ENCODE peak calls at places on chromosomes 2 and 18, in six cellular contexts. N is OCI-LY7; Q is K562; V is effector memory CD4-positive, alpha-beta T cell; S is transverse colon; H is ovary. U is an unnamed sample.

GRCh38 chr2:58720770-58721697 is 479.9 kb upstream of the FANCL start:
- DNase-seq in N (no peak), Q (no peak), V (no peak), S (no peak), H (no peak), U (no peak)

GRCh38 chr2:100291152-100291970 is 30.9 kb downstream of the LONRF2 start:
- DNase-seq in N (no peak), Q (peak; percentile 93), V (peak; percentile 49), S (peak; percentile 13), H (peak; percentile 81), U (no peak)

GRCh38 chr2:168422584-168422983 is 33.5 kb upstream of the CERS6 start:
- DNase-seq in N (no peak), Q (no peak), V (no peak), S (no peak), H (no peak), U (no peak)

GRCh38 chr18:48924621-48925601 is 25.9 kb downstream of the SMAD7 start:
- DNase-seq in N (no peak), Q (peak; percentile 56), V (no peak), S (no peak), H (peak; percentile 58), U (no peak)

GRCh38 chr2:30398084-30398483 is 49.0 kb upstream of the LCLAT1 start:
- DNase-seq in N (no peak), Q (no peak), V (no peak), S (no peak), H (no peak), U (no peak)

GRCh38 chr2:173884403-173884802 is 80.8 kb downstream of the SP3 start:
- DNase-seq in N (peak; percentile 41), Q (peak; percentile 67), V (no peak), S (peak; percentile 54), H (peak; percentile 46), U (peak; percentile 24)

GRCh38 chr2:27973592-27973991 is 83.1 kb downstream of the BABAM2 start:
- DNase-seq in N (no peak), Q (no peak), V (no peak), S (no peak), H (no peak), U (no peak)

GRCh38 chr2:201909348-201909747 is 103.0 kb downstream of the CDK15 start:
- DNase-seq in N (no peak), Q (no peak), V (no peak), S (no peak), H (no peak), U (no peak)

GRCh38 chr2:132542953-132543569 is 126.5 kb downstream of the GPR39 start:
- DNase-seq in N (no peak), Q (no peak), V (no peak), S (no peak), H (no peak), U (no peak)

GRCh38 chr2:20522311-20522710 is 75.4 kb downstream of the RHOB start:
- DNase-seq in N (no peak), Q (no peak), V (no peak), S (no peak), H (peak; percentile 26), U (no peak)

GRCh38 chr2:224162122-224162521 is 123.0 kb upstream of the SERPINE2 start:
- DNase-seq in N (no peak), Q (no peak), V (no peak), S (no peak), H (no peak), U (no peak)

GRCh38 chr2:191783416-191783815 is 63.5 kb downstream of the CAVIN2 start:
- DNase-seq in N (peak; percentile 1), Q (no peak), V (no peak), S (no peak), H (no peak), U (no peak)

GRCh38 chr2:232525796-232526195 is at the start of gene CHRND:
- DNase-seq in N (no peak), Q (no peak), V (no peak), S (no peak), H (peak; percentile 62), U (no peak)

GRCh38 chr2:105796131-105796638 is 51.5 kb downstream of the NCK2 start:
- DNase-seq in N (peak; percentile 63), Q (no peak), V (peak; percentile 42), S (no peak), H (no peak), U (no peak)

GRCh38 chr2:72278046-72278445 is 130.4 kb upstream of the CYP26B1 start:
- DNase-seq in N (no peak), Q (no peak), V (no peak), S (no peak), H (no peak), U (no peak)

GRCh38 chr2:20578895-20579825 is 71.7 kb downstream of the HS1BP3 start:
- DNase-seq in N (no peak), Q (peak; percentile 86), V (no peak), S (peak; percentile 58), H (peak; percentile 85), U (no peak)

GRCh38 chr18:36442717-36443116 is 145.2 kb downstream of the FHOD3 start:
- DNase-seq in N (no peak), Q (no peak), V (no peak), S (no peak), H (no peak), U (no peak)

GRCh38 chr18:25075793-25076192 is 276.2 kb downstream of the ZNF521 start:
- DNase-seq in N (no peak), Q (no peak), V (no peak), S (no peak), H (no peak), U (no peak)

GRCh38 chr2:200797242-200797770 is 14.4 kb upstream of the BZW1 start:
- DNase-seq in N (no peak), Q (peak; percentile 29), V (no peak), S (no peak), H (no peak), U (no peak)

GRCh38 chr2:110724820-110725219 is 7.6 kb upstream of the ACOXL start:
- DNase-seq in N (no peak), Q (no peak), V (no peak), S (no peak), H (no peak), U (no peak)

GRCh38 chr18:76979906-76980305 is 152.7 kb downstream of the MBP start:
- DNase-seq in N (no peak), Q (no peak), V (no peak), S (no peak), H (no peak), U (no peak)

GRCh38 chr2:28661589-28662001 is 90.0 kb upstream of the PPP1CB start:
- DNase-seq in N (no peak), Q (no peak), V (no peak), S (peak; percentile 75), H (peak; percentile 80), U (no peak)

GRCh38 chr2:46389417-46389916 is 89.9 kb upstream of the TMEM247 start:
- DNase-seq in N (no peak), Q (no peak), V (no peak), S (no peak), H (no peak), U (no peak)

GRCh38 chr2:42569116-42569711 is 782 bp downstream of the MTA3 start:
- DNase-seq in N (peak; percentile 30), Q (peak; percentile 57), V (no peak), S (peak; percentile 24), H (peak; percentile 72), U (no peak)

GRCh38 chr18:8989855-8990254 is 112.6 kb upstream of the NDUFV2 start:
- DNase-seq in N (no peak), Q (no peak), V (no peak), S (no peak), H (no peak), U (no peak)
- H3K27ac ChIP-seq in N (no peak overlapping the region), Q (no peak overlapping the region), V (no peak overlapping the region), S (no peak overlapping the region), H (no peak overlapping the region), U (no peak overlapping the region)

GRCh38 chr18:80037869-80038630 is 3.8 kb downstream of the RBFA start:
- DNase-seq in N (no peak), Q (no peak), V (no peak), S (no peak), H (no peak), U (no peak)
- H3K27ac ChIP-seq in N (no peak overlapping the region), Q (no peak overlapping the region), V (no peak overlapping the region), S (no peak overlapping the region), H (no peak overlapping the region), U (no peak overlapping the region)

GRCh38 chr2:127786048-127786809 is 24.7 kb downstream of the WDR33 start:
- DNase-seq in N (no peak), Q (no peak), V (no peak), S (no peak), H (no peak), U (no peak)
- H3K27ac ChIP-seq in N (no peak overlapping the region), Q (no peak overlapping the region), V (no peak overlapping the region), S (no peak overlapping the region), H (no peak overlapping the region), U (no peak overlapping the region)

GRCh38 chr2:218970916-218971315 is 11.4 kb downstream of the CDK5R2 start:
- DNase-seq in N (no peak), Q (no peak), V (no peak), S (no peak), H (no peak), U (no peak)
- H3K27ac ChIP-seq in N (no peak overlapping the region), Q (no peak overlapping the region), V (no peak overlapping the region), S (no peak overlapping the region), H (no peak overlapping the region), U (no peak overlapping the region)

DNA sequence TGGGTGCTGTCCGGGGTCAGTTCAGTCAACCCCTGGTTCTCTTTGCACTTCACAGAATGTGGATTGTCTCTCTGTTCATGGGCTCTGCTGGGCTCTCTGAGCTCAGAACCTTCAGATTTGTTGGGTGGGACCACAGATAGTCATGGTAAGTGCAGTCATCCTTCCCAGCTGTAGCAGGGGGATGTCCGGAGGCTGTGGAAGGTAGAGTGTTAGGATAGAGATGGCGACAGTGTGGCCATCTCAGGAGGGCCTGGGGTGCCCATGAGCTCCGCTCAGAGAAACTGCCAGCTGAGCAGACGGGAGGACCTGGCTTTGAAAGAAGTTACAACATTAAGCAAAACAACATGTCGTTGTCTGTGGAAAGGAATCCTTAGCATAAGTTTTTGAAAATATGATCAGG is 149.8 kb downstream of the FAM210A start:
- DNase-seq in N (no peak), Q (no peak), V (no peak), S (no peak), H (no peak), U (no peak)
- H3K27ac ChIP-seq in N (no peak overlapping the region), Q (no peak overlapping the region), V (no peak overlapping the region), S (no peak overlapping the region), H (no peak overlapping the region), U (no peak overlapping the region)

GRCh38 chr2:127216593-127216992 is 3.5 kb downstream of the CYP27C1 start:
- DNase-seq in N (no peak), Q (no peak), V (no peak), S (no peak), H (no peak), U (no peak)
- H3K27ac ChIP-seq in N (no peak overlapping the region), Q (no peak overlapping the region), V (no peak overlapping the region), S (no peak overlapping the region), H (no peak overlapping the region), U (no peak overlapping the region)

DNA sequence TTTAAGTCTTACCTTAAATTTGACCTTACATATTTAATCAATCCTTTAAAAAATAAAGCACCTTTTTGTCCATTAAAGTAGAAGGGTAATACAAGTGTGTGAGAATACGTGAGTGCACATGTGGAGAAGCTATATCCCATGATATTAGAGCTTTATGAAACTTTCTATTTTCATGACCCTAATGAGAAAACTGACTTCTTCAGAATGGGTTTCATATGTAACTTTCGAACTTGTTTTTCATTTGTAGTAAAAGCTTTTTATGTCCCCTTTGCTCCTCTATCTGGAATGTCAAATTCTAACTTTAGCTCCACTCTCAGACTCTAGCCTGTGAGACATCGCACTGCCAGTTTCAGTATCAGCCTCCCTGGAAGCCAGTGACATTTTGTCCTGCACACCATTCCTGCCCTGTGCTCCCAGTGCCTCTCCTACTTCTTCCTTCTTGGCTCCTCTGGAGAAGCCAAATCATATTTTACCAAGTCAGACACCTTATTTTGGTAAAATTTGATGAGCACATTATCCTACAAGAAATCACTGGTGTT is 42.0 kb downstream of the MAPRE2 start:
- DNase-seq in N (no peak), Q (no peak), V (no peak), S (no peak), H (no peak), U (no peak)
- H3K27ac ChIP-seq in N (no peak overlapping the region), Q (no peak overlapping the region), V (no peak overlapping the region), S (no peak overlapping the region), H (no peak overlapping the region), U (no peak overlapping the region)